ENCODE peak calls at places on chromosome 2, in four cellular contexts. P is HepG2, H is K562, O is H1. Y is an unnamed sample.

GRCh38 chr2:111975819-111976218 is 77.4 kb downstream of the MERTK start:
- DNase-seq in P (no peak), H (no peak), O (no peak), Y (no peak)

GRCh38 chr2:26852405-26853348 is 4.7 kb downstream of the DPYSL5 start:
- DNase-seq in P (no peak), H (no peak), O (no peak), Y (no peak)

GRCh38 chr2:17976871-17977746 is 98.6 kb downstream of the KCNS3 start:
- DNase-seq in P (no peak), H (no peak), O (no peak), Y (no peak)

GRCh38 chr2:97715951-97716694 is 2.7 kb downstream of the ZAP70 start:
- DNase-seq in P (no peak), H (no peak), O (no peak), Y (no peak)

GRCh38 chr2:11567631-11568031 is 33.8 kb downstream of the GREB1 start:
- DNase-seq in P (no peak), H (no peak), O (no peak), Y (no peak)

GRCh38 chr2:19508-19907 is 26.8 kb downstream of the FAM110C start:
- DNase-seq in P (no peak), H (no peak), O (no peak), Y (no peak)

GRCh38 chr2:28639836-28640235 is 111.8 kb upstream of the PPP1CB start:
- DNase-seq in P (peak; percentile 75), H (no peak), O (no peak), Y (no peak)

GRCh38 chr2:28273751-28274150 is 118.9 kb upstream of the FOSL2 start:
- DNase-seq in P (no peak), H (no peak), O (no peak), Y (no peak)

GRCh38 chr2:3114406-3115185 is 263.0 kb downstream of the EIPR1 start:
- DNase-seq in P (no peak), H (no peak), O (peak; percentile 27), Y (no peak)

GRCh38 chr2:166134252-166135151 is 6.7 kb upstream of the SCN1A start:
- DNase-seq in P (peak; percentile 100), H (no peak), O (no peak), Y (no peak)

GRCh38 chr2:240225660-240226475 is 85.4 kb upstream of the OTOS start:
- DNase-seq in P (no peak), H (no peak), O (no peak), Y (no peak)

GRCh38 chr2:20618886-20619521 is 31.9 kb downstream of the HS1BP3 start:
- DNase-seq in P (no peak), H (no peak), O (no peak), Y (no peak)

GRCh38 chr2:65349863-65350262 is 82.5 kb downstream of the SPRED2 start:
- DNase-seq in P (peak; percentile 65), H (peak; percentile 61), O (no peak), Y (no peak)

GRCh38 chr2:131035112-131035825 is 58.0 kb downstream of the FAM168B start:
- DNase-seq in P (no peak), H (no peak), O (peak; percentile 57), Y (no peak)

GRCh38 chr2:141501743-141502142 is 629.1 kb downstream of the LRP1B start:
- DNase-seq in P (no peak), H (no peak), O (no peak), Y (no peak)

GRCh38 chr2:213787869-213788268 is 503.6 kb downstream of the SPAG16 start:
- DNase-seq in P (no peak), H (no peak), O (no peak), Y (no peak)

GRCh38 chr2:68287580-68288441 is 31.9 kb downstream of the CNRIP1 start:
- DNase-seq in P (no peak), H (peak; percentile 40), O (no peak), Y (no peak)
- TF ChIP-seq CBX5 in P (no peak), H (no peak), O (no peak), Y (no peak)

DNA sequence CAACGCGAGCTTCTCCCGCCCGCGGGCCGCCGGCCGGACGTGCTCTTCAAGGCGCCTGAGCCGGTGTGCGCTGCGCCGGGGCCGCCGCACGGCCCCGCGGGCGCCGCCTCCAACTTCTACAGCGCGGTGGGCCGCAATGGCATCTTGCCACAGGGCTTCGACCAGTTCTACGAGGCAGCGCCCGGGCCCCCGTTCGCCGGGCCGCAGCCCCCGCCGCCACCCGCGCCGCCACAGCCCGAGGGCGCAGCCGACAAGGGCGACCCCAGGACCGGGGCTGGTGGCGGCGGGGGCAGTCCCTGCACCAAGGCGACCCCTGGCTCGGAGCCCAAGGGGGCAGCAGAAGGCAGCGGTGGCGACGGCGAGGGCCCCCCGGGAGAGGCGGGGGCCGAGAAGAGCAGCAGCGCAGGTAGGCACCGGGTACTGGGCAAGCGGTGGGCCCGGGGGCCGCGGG is 676 bp downstream of the HOXD11 start:
- DNase-seq in P (no peak), H (no peak), O (peak; percentile 56), Y (no peak)
- TF ChIP-seq CHD2 in P (no peak), H (no peak), O (no peak), Y (no peak)

DNA sequence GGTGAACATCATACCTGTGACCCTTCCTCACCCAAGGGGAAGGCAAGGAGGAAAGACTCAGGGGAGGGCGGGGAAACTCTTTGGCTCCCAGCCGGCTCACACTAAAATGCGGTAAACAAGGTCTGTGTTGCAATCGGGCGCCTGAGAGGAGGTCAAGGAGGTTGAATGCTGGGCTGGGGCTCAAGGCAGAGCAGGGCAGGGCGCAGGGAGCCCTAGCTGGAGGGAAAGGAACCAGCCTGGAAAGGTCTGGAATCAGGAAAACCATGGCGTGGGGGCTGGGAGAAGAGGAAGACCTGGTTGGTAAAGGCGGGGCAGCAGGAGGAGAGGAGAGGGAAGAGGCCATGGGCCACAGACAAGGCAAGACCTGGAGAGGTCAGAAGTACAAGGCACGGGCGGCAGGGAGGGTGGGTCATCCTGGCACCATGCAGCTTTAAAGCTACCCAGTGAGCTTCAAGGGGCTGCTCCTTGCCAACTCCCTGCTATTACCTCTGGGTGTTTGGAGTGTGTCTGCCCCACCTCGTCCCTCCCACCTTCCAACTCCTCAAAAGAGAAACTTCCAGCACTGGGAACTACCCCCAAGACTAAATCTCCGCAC is 4.8 kb upstream of the TMEM37 start:
- DNase-seq in P (peak; percentile 68), H (no peak), O (no peak), Y (no peak)
- TF ChIP-seq CBX5 in P (no peak), H (no peak), O (no peak), Y (no peak)

GRCh38 chr2:100833330-100833729 is 13.4 kb downstream of the NPAS2 start:
- DNase-seq in P (no peak), H (no peak), O (no peak), Y (no peak)

GRCh38 chr2:100834221-100834620 is 14.3 kb downstream of the NPAS2 start:
- DNase-seq in P (no peak), H (no peak), O (no peak), Y (no peak)

GRCh38 chr2:100832885-100833284 is 12.9 kb downstream of the NPAS2 start:
- DNase-seq in P (no peak), H (no peak), O (no peak), Y (no peak)

GRCh38 chr2:100831831-100832230 is 11.9 kb downstream of the NPAS2 start:
- DNase-seq in P (no peak), H (no peak), O (no peak), Y (no peak)

DNA sequence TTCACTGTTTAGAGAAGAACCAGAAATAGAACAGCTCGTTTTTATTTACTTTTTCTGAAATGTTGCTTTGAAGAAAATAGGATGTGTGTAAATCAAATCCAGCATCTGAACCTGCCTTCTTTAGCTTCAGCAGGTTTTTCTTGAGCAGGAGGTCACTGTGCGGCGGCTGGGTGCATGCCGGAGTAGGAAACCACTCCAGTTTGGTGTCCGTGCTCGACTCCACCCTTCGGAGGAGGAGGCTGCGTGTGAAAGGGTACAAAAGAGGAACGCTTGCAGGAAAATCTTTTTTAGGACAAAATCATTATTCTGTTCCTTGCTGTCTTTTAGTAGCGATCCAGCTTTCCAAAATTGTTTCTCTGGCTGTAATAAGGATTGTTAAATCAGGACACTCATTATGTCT is 15.3 kb downstream of the NPAS2 start:
- DNase-seq in P (no peak), H (no peak), O (no peak), Y (no peak)
- TF ChIP-seq CHD2 in P (no peak), H (no peak), O (no peak), Y (no peak)

GRCh38 chr2:38386377-38386776 is 9.3 kb upstream of the ATL2 start:
- DNase-seq in P (no peak), H (no peak), O (no peak), Y (no peak)
- TF ChIP-seq CBX5 in P (no peak), H (no peak), O (no peak), Y (no peak)

DNA sequence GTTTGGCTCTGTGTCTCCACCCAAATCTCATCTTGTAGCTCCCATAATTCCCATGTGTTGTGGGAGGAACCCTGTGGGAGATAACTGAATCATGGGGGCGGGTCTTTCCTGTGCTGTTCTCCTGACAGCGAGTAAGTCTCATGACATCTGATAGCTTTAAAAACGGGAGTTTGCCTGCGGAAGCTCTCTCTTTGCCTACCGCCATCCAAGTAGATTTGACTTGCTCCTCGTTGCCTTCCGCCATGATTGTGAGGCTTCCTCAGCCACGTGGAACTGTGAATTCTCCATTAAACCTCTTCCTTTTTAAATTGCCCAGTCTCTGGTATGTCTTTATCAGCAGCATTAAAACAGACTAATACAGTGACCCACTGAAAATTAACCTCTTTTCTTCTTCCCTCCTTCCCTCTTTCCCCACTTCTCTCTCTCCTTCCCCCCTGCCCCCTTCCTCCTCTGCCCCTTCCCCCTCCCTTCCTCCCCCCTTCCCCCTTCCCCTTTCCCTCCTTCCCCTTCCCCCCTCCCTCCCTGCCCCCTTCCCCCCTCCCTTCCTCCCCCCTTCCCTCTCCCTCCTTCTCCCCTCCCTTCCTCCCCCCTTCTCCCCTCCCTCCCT is 818.8 kb downstream of the SLC4A3 start:
- DNase-seq in P (no peak), H (no peak), O (no peak), Y (no peak)
- TF ChIP-seq CHD2 in P (no peak), H (no peak), O (no peak), Y (no peak)

GRCh38 chr2:66498597-66498910 is 63.6 kb downstream of the MEIS1 start:
- DNase-seq in P (no peak), H (no peak), O (no peak), Y (no peak)
- TF ChIP-seq CBX5 in P (no peak), H (no peak), O (no peak), Y (no peak)

GRCh38 chr2:204933735-204934361 is 388.6 kb downstream of the PARD3B start:
- DNase-seq in P (no peak), H (no peak), O (no peak), Y (no peak)
- TF ChIP-seq CHD2 in P (no peak), H (no peak), O (no peak), Y (no peak)

DNA sequence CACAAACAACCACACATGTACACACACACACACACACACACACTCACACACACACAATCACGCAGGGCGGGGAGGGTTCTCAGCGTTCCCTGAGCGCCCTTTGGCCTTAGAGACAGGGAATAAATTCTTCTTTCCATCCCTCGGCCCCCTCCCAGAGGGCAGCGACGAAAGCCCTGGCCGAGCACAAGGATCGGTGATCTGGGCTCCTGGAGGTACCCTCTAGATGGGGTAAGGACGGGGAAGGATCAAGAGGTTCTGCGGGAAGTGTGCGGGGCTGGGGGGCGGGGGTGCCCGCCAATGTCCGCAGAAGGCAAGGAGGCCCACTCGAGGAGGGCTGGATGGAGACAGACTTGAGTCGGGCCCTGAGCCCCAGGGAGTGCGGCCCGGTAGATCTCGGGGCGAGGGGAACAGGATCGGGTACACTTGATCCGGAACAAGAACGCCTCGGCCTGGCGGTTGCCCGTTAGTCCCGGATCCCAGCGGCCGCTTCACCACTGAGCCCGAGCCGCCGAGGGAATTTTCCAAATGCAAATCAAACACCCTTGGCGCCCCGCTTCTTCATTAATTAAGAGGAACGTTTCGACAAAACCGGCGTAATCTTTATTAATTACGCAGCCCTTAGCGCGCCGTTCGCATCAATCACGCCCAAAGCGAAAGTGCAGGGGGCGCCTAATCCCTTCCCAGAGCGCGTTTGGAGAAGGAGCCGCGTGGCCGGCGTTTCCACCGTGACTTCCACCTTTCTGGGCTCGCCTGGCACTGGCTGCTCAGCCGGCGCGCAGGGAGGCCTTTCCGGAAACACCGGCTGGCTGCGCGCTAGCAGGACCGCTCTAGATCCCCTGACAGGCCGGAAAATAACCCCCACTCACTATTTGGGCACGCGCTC is 7.0 kb upstream of the PAX3 start:
- DNase-seq in P (no peak), H (no peak), O (peak; percentile 72), Y (no peak)
- TF ChIP-seq CBX5 in P (no peak), H (no peak), O (no peak), Y (no peak)

Y was measured in GM12878.